ENCODE peak calls at places on chromosomes 6 and 20, in five cellular contexts. L is A549, M is transverse colon, Y is GM12878, H is stomach. S is an unnamed sample.

GRCh38 chr6:157020398-157021266 is 243.5 kb downstream of the ARID1B start:
- DNase-seq in M (peak), L (peak), Y (no peak), H (no peak), S (no peak)

GRCh38 chr20:21517566-21518277 is 3.9 kb upstream of the NKX2-2 start:
- DNase-seq in H (no peak), M (no peak), Y (no peak), L (no peak), S (no peak)

GRCh38 chr20:7866279-7866678 is 74.0 kb downstream of the HAO1 start:
- DNase-seq in L (no peak), Y (no peak), H (no peak), M (no peak), S (no peak)

GRCh38 chr20:25040438-25040831 is 17.5 kb downstream of the ACSS1 start:
- DNase-seq in M (peak), H (peak), L (no peak), Y (no peak), S (peak)

GRCh38 chr20:62900052-62900691 is 26.1 kb downstream of the DIDO1 start:
- DNase-seq in Y (no peak), H (peak), M (peak), L (peak), S (peak)

GRCh38 chr6:105324386-105325000 is 78.4 kb downstream of the PREP start:
- DNase-seq in H (no peak), M (no peak), Y (no peak), L (no peak), S (no peak)

GRCh38 chr6:74091133-74091793 is 395.3 kb downstream of the CD109 start:
- DNase-seq in H (no peak), Y (no peak), M (no peak), L (peak), S (peak)

GRCh38 chr6:46504242-46504641 is 13.0 kb upstream of the RCAN2 start:
- DNase-seq in H (no peak), L (no peak), Y (no peak), M (no peak), S (no peak)

DNA sequence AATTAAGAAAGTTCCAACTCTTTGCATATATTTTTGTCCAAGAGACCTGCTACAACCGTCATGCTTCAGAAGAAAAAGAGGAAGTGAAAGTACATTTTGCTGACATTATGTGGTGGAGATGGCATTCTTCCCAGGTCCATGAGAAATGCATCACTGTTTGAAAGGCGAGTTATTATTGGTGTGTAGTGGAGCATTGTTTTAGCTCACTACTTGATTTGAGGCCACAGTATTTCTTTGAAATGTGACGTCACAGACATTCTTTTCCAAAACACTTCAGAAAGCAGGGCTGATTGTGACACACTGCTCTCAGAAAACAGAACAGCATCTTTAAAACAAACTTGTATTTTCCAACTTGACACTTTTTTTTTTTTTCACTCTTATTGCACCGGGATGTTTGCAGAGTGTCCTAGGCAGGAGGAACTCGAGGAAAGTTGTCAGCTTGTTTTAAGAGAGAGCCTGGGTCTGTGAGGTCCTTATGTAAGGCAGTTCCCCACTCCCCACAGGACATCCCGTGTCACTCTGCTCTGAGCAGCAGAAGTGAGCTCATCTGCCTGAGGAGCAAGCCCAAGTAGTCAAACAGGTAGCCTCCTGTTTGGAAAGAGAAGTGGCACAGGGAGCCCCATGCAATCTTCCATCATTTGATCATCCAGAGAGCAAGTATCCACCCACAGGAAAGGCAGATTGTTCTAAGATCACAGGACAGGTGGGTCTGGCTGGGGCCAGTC is 1.1 kb downstream of the SPTLC3 start:
- DNase-seq in L (no peak), M (peak), Y (peak), H (no peak), S (peak)
- TF ChIP-seq EP300 in L (no peak), M (no peak), Y (peak), H (no peak), S (peak)

GRCh38 chr6:39887692-39888450 is 46.4 kb downstream of the MOCS1 start:
- DNase-seq in M (peak), L (peak), H (peak), Y (no peak), S (peak)
- TF ChIP-seq EP300 in M (no peak), L (no peak), H (no peak), Y (no peak), S (no peak)

GRCh38 chr6:32853541-32854375 is at the start of the genes PSMB9 and TAP1:
- DNase-seq in M (peak), Y (peak), L (peak), H (peak), S (peak)
- TF ChIP-seq EP300 in M (peak), Y (no peak), L (no peak), H (peak), S (no peak)

GRCh38 chr6:55888917-55889316 is 13.5 kb upstream of the BMP5 start:
- DNase-seq in M (no peak), Y (no peak), H (no peak), L (no peak), S (no peak)

GRCh38 chr6:55886185-55886836 is 10.9 kb upstream of the BMP5 start:
- DNase-seq in H (no peak), M (no peak), Y (no peak), L (no peak), S (no peak)

GRCh38 chr6:55882731-55883595 is 7.6 kb upstream of the BMP5 start:
- DNase-seq in H (no peak), L (peak), M (no peak), Y (no peak), S (no peak)
- TF ChIP-seq EP300 in H (no peak), L (peak), M (no peak), Y (no peak), S (no peak)

GRCh38 chr20:31706607-31707257 is 15.9 kb downstream of the BCL2L1 start:
- DNase-seq in L (peak), M (no peak), H (no peak), Y (no peak), S (no peak)
- TF ChIP-seq EP300 in L (peak), M (no peak), H (no peak), Y (no peak), S (no peak)

GRCh38 chr6:107470364-107470763 is 11.0 kb upstream of the PDSS2 start:
- DNase-seq in Y (no peak), M (no peak), L (no peak), H (no peak), S (no peak)
- TF ChIP-seq EP300 in Y (no peak), M (no peak), L (no peak), H (no peak), S (no peak)

S was measured in sigmoid colon.